ENCODE peak calls at places on chromosomes 12 and 14, in four cellular contexts. D, V, A and C are unnamed samples.
A peak's percentile ranks its signal among the peaks of the same experiment; 100 is the strongest.

GRCh38 chr14:102785598-102785963 is 8.3 kb downstream of the TRAF3 start:
- DNase-seq in D (no peak), V (no peak), A (no peak), C (no peak)

GRCh38 chr14:34978444-34978843 is 4.3 kb upstream of the SRP54 start:
- DNase-seq in D (no peak), V (no peak), A (no peak), C (no peak)

GRCh38 chr12:32662665-32663064 is 16.4 kb upstream of the DNM1L start:
- DNase-seq in D (no peak), V (no peak), A (no peak), C (no peak)

GRCh38 chr12:109944561-109944960 is 44.5 kb downstream of the TCHP start:
- DNase-seq in D (no peak), V (no peak), A (no peak), C (no peak)

GRCh38 chr12:12757121-12757520 is 28.3 kb upstream of the APOLD1 start:
- DNase-seq in D (no peak), V (no peak), A (no peak), C (no peak)

GRCh38 chr14:92546347-92547053 is 32.9 kb downstream of the RIN3 start:
- DNase-seq in D (no peak), V (no peak), A (no peak), C (no peak)

GRCh38 chr12:91603060-91603459 is 420.4 kb upstream of the DCN start:
- DNase-seq in D (no peak), V (no peak), A (no peak), C (no peak)

GRCh38 chr14:99150236-99150635 is 121.8 kb downstream of the BCL11B start:
- DNase-seq in D (no peak), V (no peak), A (no peak), C (no peak)

GRCh38 chr14:73818821-73819220 is 32.8 kb upstream of the PTGR2 start:
- DNase-seq in D (no peak), V (no peak), A (no peak), C (no peak)

GRCh38 chr12:109738878-109739665 is 25.4 kb downstream of the FAM222A start:
- DNase-seq in D (no peak), V (no peak), A (peak; percentile 3), C (no peak)

GRCh38 chr12:27936196-27936595 is 36.3 kb downstream of the PTHLH start:
- DNase-seq in D (no peak), V (no peak), A (no peak), C (no peak)

GRCh38 chr14:59185676-59186075 is 2.8 kb upstream of the DAAM1 start:
- DNase-seq in D (no peak), V (no peak), A (no peak), C (no peak)
- H3K4me3 ChIP-seq in D (no peak overlapping the region), V (no peak overlapping the region), A (no peak overlapping the region), C (no peak overlapping the region)

DNA sequence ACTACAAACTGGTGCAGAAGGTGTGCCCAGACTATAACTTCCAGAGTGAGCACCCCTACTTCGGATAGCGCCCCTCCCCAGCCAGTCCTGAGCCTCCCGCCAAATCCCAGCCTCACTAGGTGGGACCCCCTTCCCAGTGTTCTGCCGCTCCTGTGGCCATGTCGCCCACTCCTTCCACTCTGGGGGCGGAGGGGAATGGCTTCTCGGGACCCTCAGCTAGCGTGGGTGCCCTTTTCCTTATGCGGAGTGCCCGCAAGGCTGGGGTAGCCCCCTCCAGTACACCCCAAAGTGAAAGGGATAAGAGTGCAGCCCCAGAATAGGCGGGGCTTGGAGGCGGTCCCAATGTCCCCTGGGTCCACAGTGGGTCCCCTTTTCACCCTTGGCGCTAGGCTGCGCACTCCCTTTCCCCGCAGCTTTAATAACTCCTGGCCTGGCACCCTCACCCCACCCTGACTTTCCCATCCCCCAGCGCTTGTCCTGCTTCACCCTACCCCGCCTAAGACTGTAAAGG is 3.8 kb upstream of the SHMT2 start:
- DNase-seq in D (no peak), V (no peak), A (no peak), C (no peak)
- H3K4me3 ChIP-seq in D (no peak overlapping the region), V (no peak overlapping the region), A (no peak overlapping the region), C (no peak overlapping the region)

GRCh38 chr12:53737951-53738833 is 10.9 kb upstream of the CALCOCO1 start:
- DNase-seq in D (no peak), V (peak; percentile 35), A (peak; percentile 60), C (peak; percentile 59)
- H3K4me3 ChIP-seq in D (peak overlapping the region; percentile 66), V (peak overlapping the region; percentile 13), A (no peak overlapping the region), C (no peak overlapping the region)

GRCh38 chr12:181921-182320 is 32.0 kb downstream of the SLC6A12 start:
- DNase-seq in D (no peak), V (no peak), A (no peak), C (no peak)
- H3K4me3 ChIP-seq in D (no peak overlapping the region), V (no peak overlapping the region), A (no peak overlapping the region), C (no peak overlapping the region)

GRCh38 chr12:113214938-113215400 is 6.3 kb upstream of the TPCN1 start:
- DNase-seq in D (no peak), V (peak; percentile 53), A (peak; percentile 44), C (no peak)
- H3K4me3 ChIP-seq in D (no peak overlapping the region), V (no peak overlapping the region), A (no peak overlapping the region), C (no peak overlapping the region)

GRCh38 chr14:70416322-70416716 is 571 bp downstream of the SYNJ2BP start:
- DNase-seq in D (no peak), V (no peak), A (no peak), C (no peak)

GRCh38 chr14:70416717-70417349 is at the start of gene SYNJ2BP:
- DNase-seq in D (peak; percentile 74), V (peak; percentile 88), A (peak; percentile 94), C (peak; percentile 82)

DNA sequence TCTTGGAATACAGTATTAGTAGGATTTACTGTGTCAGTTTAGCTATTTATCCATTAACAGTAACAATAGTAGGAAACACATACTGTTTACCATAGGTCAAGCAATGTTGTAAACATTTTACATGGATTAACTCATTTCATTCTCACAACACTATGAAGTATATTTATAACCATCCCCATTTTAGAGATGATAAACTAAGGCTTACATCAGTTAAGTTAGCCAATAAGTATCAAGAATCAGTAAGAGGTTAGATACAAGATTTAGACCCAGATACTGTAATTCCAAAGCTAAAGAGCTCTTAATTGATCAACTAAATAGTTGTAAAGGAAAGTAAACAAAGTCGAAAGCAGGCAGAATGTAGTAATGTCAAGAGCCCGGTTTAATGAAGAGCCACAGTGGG is 1.1 kb downstream of the SYNJ2BP start:
- DNase-seq in D (no peak), V (no peak), A (no peak), C (no peak)
- H3K4me3 ChIP-seq in D (no peak overlapping the region), V (peak overlapping the region; percentile 94), A (no peak overlapping the region), C (peak overlapping the region; percentile 55)